ENCODE peak calls at places on chromosomes 6 and 20, in seven cellular contexts. One of them, this sample, is unnamed.

GRCh38 chr20:46580613-46581012 is 30.2 kb upstream of the OCSTAMP start:
- DNase-seq in stomach: no peak
- DNase-seq in IMR-90: no peak
- DNase-seq in HCT116: no peak
- DNase-seq in ovary: no peak
- DNase-seq in A673: no peak
- DNase-seq in left ventricle myocardium inferior: no peak
- DNase-seq in this sample: no peak

GRCh38 chr6:75084872-75085381 is 120.9 kb downstream of the COL12A1 start:
- DNase-seq in IMR-90: no peak
- DNase-seq in stomach: peak; percentile 58
- DNase-seq in ovary: peak; percentile 82
- DNase-seq in left ventricle myocardium inferior: no peak
- DNase-seq in HCT116: no peak
- DNase-seq in A673: no peak
- DNase-seq in this sample: no peak

GRCh38 chr6:13987400-13987865 is 62.7 kb downstream of the RNF182 start:
- DNase-seq in IMR-90: no peak
- DNase-seq in left ventricle myocardium inferior: no peak
- DNase-seq in stomach: no peak
- DNase-seq in ovary: no peak
- DNase-seq in A673: no peak
- DNase-seq in HCT116: no peak
- DNase-seq in this sample: no peak

GRCh38 chr20:50320910-50321796 is 130.5 kb downstream of the CEBPB start:
- DNase-seq in HCT116: peak; percentile 54
- DNase-seq in left ventricle myocardium inferior: peak; percentile 85
- DNase-seq in stomach: peak; percentile 89
- DNase-seq in A673: no peak
- DNase-seq in IMR-90: peak; percentile 97
- DNase-seq in ovary: peak; percentile 96
- DNase-seq in this sample: peak; percentile 96

GRCh38 chr20:47792021-47792618 is 6.8 kb upstream of the SULF2 start:
- DNase-seq in left ventricle myocardium inferior: peak; percentile 64
- DNase-seq in HCT116: no peak
- DNase-seq in ovary: peak; percentile 81
- DNase-seq in stomach: no peak
- DNase-seq in IMR-90: peak; percentile 84
- DNase-seq in A673: no peak
- DNase-seq in this sample: peak; percentile 84

GRCh38 chr20:60104980-60105379 is 146.8 kb downstream of the CDH26 start:
- DNase-seq in ovary: no peak
- DNase-seq in A673: no peak
- DNase-seq in IMR-90: no peak
- DNase-seq in stomach: no peak
- DNase-seq in HCT116: no peak
- DNase-seq in left ventricle myocardium inferior: no peak
- DNase-seq in this sample: no peak

GRCh38 chr6:12968839-12969558 is 252.4 kb downstream of the PHACTR1 start:
- DNase-seq in HCT116: no peak
- DNase-seq in stomach: no peak
- DNase-seq in A673: no peak
- DNase-seq in IMR-90: no peak
- DNase-seq in left ventricle myocardium inferior: no peak
- DNase-seq in ovary: no peak
- DNase-seq in this sample: no peak

GRCh38 chr6:147515327-147515726 is 6.8 kb downstream of the SAMD5 start:
- DNase-seq in HCT116: no peak
- DNase-seq in A673: no peak
- DNase-seq in ovary: no peak
- DNase-seq in left ventricle myocardium inferior: no peak
- DNase-seq in IMR-90: no peak
- DNase-seq in stomach: no peak
- DNase-seq in this sample: no peak

GRCh38 chr6:7114744-7115451 is 7.1 kb downstream of the RREB1 start:
- DNase-seq in A673: no peak
- DNase-seq in stomach: no peak
- DNase-seq in left ventricle myocardium inferior: no peak
- DNase-seq in IMR-90: no peak
- DNase-seq in ovary: no peak
- DNase-seq in HCT116: no peak
- DNase-seq in this sample: no peak

GRCh38 chr6:79269877-79270276 is 35.4 kb upstream of the HMGN3 start:
- DNase-seq in A673: no peak
- DNase-seq in ovary: no peak
- DNase-seq in left ventricle myocardium inferior: no peak
- DNase-seq in IMR-90: peak; percentile 43
- DNase-seq in HCT116: no peak
- DNase-seq in stomach: no peak
- DNase-seq in this sample: peak; percentile 34

GRCh38 chr6:138727182-138727581 is 46.4 kb upstream of the CCDC28A start:
- DNase-seq in IMR-90: no peak
- DNase-seq in HCT116: no peak
- DNase-seq in ovary: no peak
- DNase-seq in stomach: no peak
- DNase-seq in A673: no peak
- DNase-seq in left ventricle myocardium inferior: no peak
- DNase-seq in this sample: no peak

GRCh38 chr6:42387336-42387735 is 64.4 kb downstream of the TRERF1 start:
- DNase-seq in A673: no peak
- DNase-seq in ovary: no peak
- DNase-seq in IMR-90: no peak
- DNase-seq in left ventricle myocardium inferior: no peak
- DNase-seq in HCT116: no peak
- DNase-seq in stomach: no peak
- DNase-seq in this sample: no peak

GRCh38 chr6:51459958-51460357 is 627.5 kb downstream of the PKHD1 start:
- DNase-seq in A673: no peak
- DNase-seq in HCT116: no peak
- DNase-seq in IMR-90: no peak
- DNase-seq in ovary: no peak
- DNase-seq in left ventricle myocardium inferior: no peak
- DNase-seq in stomach: no peak
- DNase-seq in this sample: no peak

GRCh38 chr20:33239418-33239817 is 3.6 kb downstream of the BPIFA1 start:
- DNase-seq in A673: no peak
- DNase-seq in stomach: no peak
- DNase-seq in left ventricle myocardium inferior: no peak
- DNase-seq in HCT116: no peak
- DNase-seq in IMR-90: no peak
- DNase-seq in ovary: no peak
- DNase-seq in this sample: no peak

GRCh38 chr6:108074359-108075144 is at the start of gene OSTM1:
- DNase-seq in stomach: peak; percentile 94
- DNase-seq in ovary: peak; percentile 95
- DNase-seq in A673: peak; percentile 88
- DNase-seq in HCT116: peak; percentile 51
- DNase-seq in left ventricle myocardium inferior: peak; percentile 92
- DNase-seq in IMR-90: peak; percentile 82
- DNase-seq in this sample: peak; percentile 39

GRCh38 chr6:108080010-108080780 is 5.7 kb upstream of the OSTM1 start:
- DNase-seq in stomach: no peak
- DNase-seq in A673: peak; percentile 42
- DNase-seq in left ventricle myocardium inferior: no peak
- DNase-seq in IMR-90: peak; percentile 58
- DNase-seq in HCT116: no peak
- DNase-seq in ovary: no peak
- DNase-seq in this sample: no peak

GRCh38 chr6:108082539-108082938 is 8.0 kb upstream of the OSTM1 start:
- DNase-seq in stomach: no peak
- DNase-seq in left ventricle myocardium inferior: no peak
- DNase-seq in ovary: no peak
- DNase-seq in HCT116: no peak
- DNase-seq in A673: no peak
- DNase-seq in IMR-90: no peak
- DNase-seq in this sample: no peak

GRCh38 chr6:108074057-108074358 is 533 bp downstream of the OSTM1 start:
- DNase-seq in stomach: no peak
- DNase-seq in ovary: no peak
- DNase-seq in IMR-90: peak; percentile 31
- DNase-seq in HCT116: no peak
- DNase-seq in left ventricle myocardium inferior: no peak
- DNase-seq in A673: no peak
- DNase-seq in this sample: no peak

GRCh38 chr6:108078191-108078590 is 3.6 kb upstream of the OSTM1 start:
- DNase-seq in HCT116: no peak
- DNase-seq in ovary: no peak
- DNase-seq in stomach: no peak
- DNase-seq in IMR-90: no peak
- DNase-seq in A673: peak; percentile 35
- DNase-seq in left ventricle myocardium inferior: no peak
- DNase-seq in this sample: no peak
- H3K4me3 ChIP-seq in HCT116: no peak overlapping the region
- H3K4me3 ChIP-seq in ovary: no peak overlapping the region
- H3K4me3 ChIP-seq in stomach: no peak overlapping the region
- H3K4me3 ChIP-seq in IMR-90: no peak overlapping the region
- H3K4me3 ChIP-seq in A673: no peak overlapping the region
- H3K4me3 ChIP-seq in left ventricle myocardium inferior: no peak overlapping the region
- H3K4me3 ChIP-seq in this sample: no peak overlapping the region

GRCh38 chr6:157089258-157089657 is 234.1 kb downstream of the TMEM242 start:
- DNase-seq in A673: peak; percentile 45
- DNase-seq in HCT116: no peak
- DNase-seq in ovary: no peak
- DNase-seq in stomach: no peak
- DNase-seq in IMR-90: peak; percentile 60
- DNase-seq in left ventricle myocardium inferior: no peak
- DNase-seq in this sample: no peak
- TF ChIP-seq CTCF in A673: no peak
- TF ChIP-seq CTCF in HCT116: no peak
- TF ChIP-seq CTCF in ovary: no peak
- TF ChIP-seq CTCF in stomach: no peak
- TF ChIP-seq CTCF in IMR-90: no peak
- TF ChIP-seq CTCF in left ventricle myocardium inferior: no peak
- TF ChIP-seq CTCF in this sample: no peak

GRCh38 chr20:41141153-41141815 is 3.9 kb downstream of the PLCG1 start:
- DNase-seq in left ventricle myocardium inferior: peak; percentile 63
- DNase-seq in A673: no peak
- DNase-seq in ovary: no peak
- DNase-seq in stomach: no peak
- DNase-seq in HCT116: no peak
- DNase-seq in IMR-90: peak; percentile 58
- DNase-seq in this sample: no peak
- H3K4me3 ChIP-seq in left ventricle myocardium inferior: peak overlapping the region; percentile 77
- H3K4me3 ChIP-seq in A673: no peak overlapping the region
- H3K4me3 ChIP-seq in ovary: no peak overlapping the region
- H3K4me3 ChIP-seq in stomach: no peak overlapping the region
- H3K4me3 ChIP-seq in HCT116: no peak overlapping the region
- H3K4me3 ChIP-seq in IMR-90: no peak overlapping the region
- H3K4me3 ChIP-seq in this sample: no peak overlapping the region

GRCh38 chr6:2505624-2506023 is 245.1 kb downstream of the MYLK4 start:
- DNase-seq in stomach: no peak
- DNase-seq in ovary: no peak
- DNase-seq in IMR-90: no peak
- DNase-seq in A673: peak; percentile 54
- DNase-seq in left ventricle myocardium inferior: no peak
- DNase-seq in HCT116: peak; percentile 21
- DNase-seq in this sample: no peak
- TF ChIP-seq CTCF in stomach: no peak
- TF ChIP-seq CTCF in ovary: no peak
- TF ChIP-seq CTCF in IMR-90: peak; percentile 17
- TF ChIP-seq CTCF in A673: peak; percentile 83
- TF ChIP-seq CTCF in left ventricle myocardium inferior: peak; percentile 21
- TF ChIP-seq CTCF in HCT116: peak; percentile 21
- TF ChIP-seq CTCF in this sample: peak; percentile 40

GRCh38 chr6:117495873-117496272 is 13.4 kb downstream of the DCBLD1 start:
- DNase-seq in IMR-90: peak; percentile 52
- DNase-seq in HCT116: no peak
- DNase-seq in A673: no peak
- DNase-seq in ovary: no peak
- DNase-seq in left ventricle myocardium inferior: no peak
- DNase-seq in stomach: no peak
- DNase-seq in this sample: no peak
- H3K4me3 ChIP-seq in IMR-90: no peak overlapping the region
- H3K4me3 ChIP-seq in HCT116: no peak overlapping the region
- H3K4me3 ChIP-seq in A673: no peak overlapping the region
- H3K4me3 ChIP-seq in ovary: no peak overlapping the region
- H3K4me3 ChIP-seq in left ventricle myocardium inferior: no peak overlapping the region
- H3K4me3 ChIP-seq in stomach: no peak overlapping the region
- H3K4me3 ChIP-seq in this sample: no peak overlapping the region

GRCh38 chr6:47785187-47785586 is 3.4 kb downstream of the OPN5 start:
- DNase-seq in A673: no peak
- DNase-seq in left ventricle myocardium inferior: no peak
- DNase-seq in IMR-90: no peak
- DNase-seq in HCT116: no peak
- DNase-seq in ovary: no peak
- DNase-seq in stomach: no peak
- DNase-seq in this sample: peak; percentile 61

GRCh38 chr6:47787620-47788497 is 6.0 kb downstream of the OPN5 start:
- DNase-seq in stomach: peak; percentile 69
- DNase-seq in A673: peak; percentile 61
- DNase-seq in left ventricle myocardium inferior: peak; percentile 25
- DNase-seq in IMR-90: peak; percentile 51
- DNase-seq in ovary: peak; percentile 53
- DNase-seq in HCT116: peak; percentile 58
- DNase-seq in this sample: no peak

GRCh38 chr6:47792216-47792733 is 10.4 kb downstream of the OPN5 start:
- DNase-seq in stomach: no peak
- DNase-seq in HCT116: no peak
- DNase-seq in ovary: no peak
- DNase-seq in IMR-90: no peak
- DNase-seq in A673: no peak
- DNase-seq in left ventricle myocardium inferior: no peak
- DNase-seq in this sample: no peak

GRCh38 chr6:47789553-47789952 is 7.7 kb downstream of the OPN5 start:
- DNase-seq in ovary: no peak
- DNase-seq in IMR-90: no peak
- DNase-seq in A673: no peak
- DNase-seq in stomach: no peak
- DNase-seq in HCT116: no peak
- DNase-seq in left ventricle myocardium inferior: no peak
- DNase-seq in this sample: no peak

GRCh38 chr6:47788498-47788884 is 6.7 kb downstream of the OPN5 start:
- DNase-seq in A673: no peak
- DNase-seq in IMR-90: no peak
- DNase-seq in left ventricle myocardium inferior: no peak
- DNase-seq in HCT116: no peak
- DNase-seq in ovary: no peak
- DNase-seq in stomach: no peak
- DNase-seq in this sample: no peak
- TF ChIP-seq CTCF in A673: no peak
- TF ChIP-seq CTCF in IMR-90: no peak
- TF ChIP-seq CTCF in left ventricle myocardium inferior: no peak
- TF ChIP-seq CTCF in HCT116: no peak
- TF ChIP-seq CTCF in ovary: no peak
- TF ChIP-seq CTCF in stomach: no peak
- TF ChIP-seq CTCF in this sample: no peak